ENCODE peak calls at places on chromosomes 7 and 10, in seven cellular contexts. Y is right lobe of liver, X is hepatocyte, S is GM13976, C is epithelial cell of esophagus, W is fibroblast of lung, A is ovary. I is an unnamed sample.
A peak's percentile ranks its signal among the peaks of the same experiment; 100 is the strongest.

GRCh38 chr10:49441488-49442476 is 45.9 kb upstream of the DRGX start:
- DNase-seq in Y (no peak), W (no peak), A (no peak), C (no peak), X (no peak), S (peak; percentile 41), I (no peak)

GRCh38 chr10:90326498-90327267 is 531.2 kb downstream of the HTR7 start:
- DNase-seq in C (peak; percentile 53), Y (no peak), W (peak; percentile 72), X (no peak), A (no peak), S (no peak), I (peak; percentile 49)

GRCh38 chr7:42739591-42739990 is 172.3 kb downstream of the C7orf25 start:
- DNase-seq in Y (no peak), C (no peak), X (no peak), W (no peak), A (no peak), S (no peak), I (no peak)

GRCh38 chr7:51101111-51101757 is 215.4 kb downstream of the COBL start:
- DNase-seq in Y (no peak), X (no peak), A (no peak), W (no peak), C (no peak), S (no peak), I (no peak)

GRCh38 chr10:70558871-70559810 is 43.4 kb downstream of the PRF1 start:
- DNase-seq in A (peak; percentile 70), C (peak; percentile 53), W (peak; percentile 57), X (peak; percentile 75), S (peak; percentile 80), Y (peak; percentile 37), I (peak; percentile 66)

GRCh38 chr10:91137822-91138221 is 82.6 kb upstream of the PCGF5 start:
- DNase-seq in C (no peak), A (no peak), X (no peak), S (no peak), W (no peak), Y (peak; percentile 19), I (no peak)

GRCh38 chr7:2633538-2634264 is 1.9 kb downstream of the TTYH3 start:
- DNase-seq in Y (no peak), X (peak; percentile 85), A (peak; percentile 68), W (peak; percentile 87), S (no peak), C (peak; percentile 83), I (peak; percentile 83)

GRCh38 chr7:98168181-98168903 is 42.9 kb upstream of the BHLHA15 start:
- DNase-seq in A (peak; percentile 51), X (peak; percentile 88), S (peak; percentile 86), W (peak; percentile 72), Y (peak; percentile 50), C (peak; percentile 90), I (peak; percentile 82)

GRCh38 chr7:16739863-16740622 is 13.5 kb upstream of the TSPAN13 start:
- DNase-seq in X (peak; percentile 83), C (peak; percentile 97), A (peak; percentile 46), Y (no peak), W (peak; percentile 97), S (no peak), I (peak; percentile 89)

GRCh38 chr10:10777723-10778122 is 239.9 kb upstream of the CELF2 start:
- DNase-seq in S (no peak), A (no peak), X (no peak), Y (no peak), W (no peak), C (no peak), I (no peak)

GRCh38 chr7:127251458-127252379 is 1.0 kb downstream of the GRM8 start:
- DNase-seq in S (peak; percentile 66), C (no peak), Y (peak; percentile 62), W (no peak), A (no peak), X (peak; percentile 21), I (no peak)

GRCh38 chr10:5976689-5977470 is 463 bp downstream of the IL15RA start:
- DNase-seq in A (peak; percentile 69), X (peak; percentile 34), S (peak; percentile 55), Y (peak; percentile 64), W (peak; percentile 60), C (peak; percentile 43), I (peak; percentile 48)

GRCh38 chr7:15967551-15967950 is 281.1 kb upstream of the MEOX2 start:
- DNase-seq in C (no peak), A (no peak), S (no peak), W (no peak), Y (no peak), X (no peak), I (no peak)

GRCh38 chr7:84245831-84246230 is 51.2 kb upstream of the SEMA3A start:
- DNase-seq in X (no peak), C (peak; percentile 36), W (no peak), Y (no peak), A (no peak), S (no peak), I (no peak)

GRCh38 chr10:123381271-123381670 is 227.1 kb downstream of the BUB3 start:
- DNase-seq in A (no peak), Y (no peak), X (no peak), C (peak; percentile 28), W (no peak), S (no peak), I (peak; percentile 55)

GRCh38 chr10:119208553-119208940 is 1.2 kb downstream of the GRK5 start:
- DNase-seq in C (peak; percentile 36), S (no peak), A (no peak), Y (no peak), W (no peak), X (no peak), I (no peak)

GRCh38 chr10:116553378-116553980 is 7.7 kb downstream of the PNLIP start:
- DNase-seq in Y (no peak), W (no peak), X (no peak), A (no peak), S (no peak), C (peak; percentile 7), I (peak; percentile 47)

GRCh38 chr7:143352506-143353130 is 9.9 kb downstream of the FAM131B start:
- DNase-seq in A (no peak), X (no peak), S (no peak), Y (no peak), W (no peak), C (no peak), I (no peak)

GRCh38 chr7:78099715-78100477 is 301.3 kb downstream of the PHTF2 start:
- DNase-seq in A (no peak), C (peak; percentile 69), W (peak; percentile 4), Y (no peak), S (no peak), X (no peak), I (no peak)

GRCh38 chr10:119349937-119350513 is 142.7 kb downstream of the GRK5 start:
- DNase-seq in C (no peak), S (no peak), Y (no peak), A (peak; percentile 49), W (no peak), X (no peak), I (no peak)

GRCh38 chr10:77539147-77539935 is 98.3 kb downstream of the KCNMA1 start:
- DNase-seq in S (no peak), C (peak; percentile 69), X (no peak), W (no peak), A (no peak), Y (no peak), I (no peak)

GRCh38 chr7:134773164-134773563 is 6.3 kb upstream of the CALD1 start:
- DNase-seq in C (no peak), A (no peak), X (no peak), S (no peak), Y (no peak), W (no peak), I (no peak)

GRCh38 chr10:80472234-80473095 is 18.4 kb downstream of the TSPAN14 start:
- DNase-seq in S (peak; percentile 79), Y (no peak), C (peak; percentile 96), X (no peak), A (no peak), W (peak; percentile 88), I (peak; percentile 93)
- TF ChIP-seq CTCF in S (no peak), Y (no peak), C (no peak), X (no peak), A (no peak), W (no peak), I (no peak)

GRCh38 chr7:19448091-19448490 is 260.7 kb downstream of the POLR1F start:
- DNase-seq in X (no peak), A (no peak), Y (no peak), C (no peak), W (no peak), S (no peak), I (no peak)

GRCh38 chr7:19442016-19442785 is 266.6 kb downstream of the POLR1F start:
- DNase-seq in Y (no peak), S (peak; percentile 8), C (peak; percentile 63), X (peak; percentile 60), A (no peak), W (peak; percentile 76), I (peak; percentile 67)
- TF ChIP-seq CTCF in Y (no peak), S (peak; percentile 19), C (peak; percentile 71), X (peak; percentile 49), A (no peak), W (peak; percentile 70), I (peak; percentile 46)

DNA sequence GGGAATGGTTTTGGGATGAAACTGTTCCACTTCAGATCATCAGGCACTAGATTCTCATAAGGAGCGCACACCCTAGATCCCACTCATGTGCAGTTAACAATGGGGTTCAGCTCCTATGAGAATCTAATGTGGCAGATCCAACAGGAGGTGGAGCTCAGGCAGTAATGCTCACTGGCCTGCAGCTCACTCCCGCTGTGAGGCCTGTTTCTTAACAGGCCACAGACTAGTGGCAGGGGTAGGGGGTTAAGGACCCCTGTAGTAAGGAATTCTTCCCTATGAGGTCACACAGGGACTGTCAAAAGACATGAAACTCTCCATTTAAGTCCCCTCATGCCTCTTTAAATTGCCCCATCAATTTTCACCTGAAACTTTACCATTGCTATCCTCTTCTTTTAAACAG is 8.0 kb downstream of the HGF start:
- DNase-seq in W (no peak), Y (no peak), A (no peak), S (no peak), X (no peak), C (no peak), I (no peak)
- TF ChIP-seq CTCF in W (no peak), Y (no peak), A (no peak), S (no peak), X (no peak), C (no peak), I (no peak)

GRCh38 chr10:88730864-88731263 is 24.8 kb downstream of the LIPK start:
- DNase-seq in A (no peak), S (no peak), X (no peak), W (no peak), Y (no peak), C (no peak), I (no peak)

GRCh38 chr10:88728107-88728763 is 22.2 kb downstream of the LIPK start:
- DNase-seq in A (no peak), S (peak; percentile 33), W (no peak), X (peak; percentile 7), C (peak; percentile 22), Y (peak; percentile 32), I (peak; percentile 1)

GRCh38 chr10:88735661-88736060 is 24.2 kb upstream of the LIPN start:
- DNase-seq in X (no peak), A (no peak), S (no peak), C (peak; percentile 62), W (no peak), Y (no peak), I (peak; percentile 1)

GRCh38 chr10:88731296-88731695 is 25.2 kb downstream of the LIPK start:
- DNase-seq in Y (no peak), W (no peak), S (no peak), X (peak; percentile 24), A (no peak), C (peak; percentile 42), I (peak; percentile 9)

DNA sequence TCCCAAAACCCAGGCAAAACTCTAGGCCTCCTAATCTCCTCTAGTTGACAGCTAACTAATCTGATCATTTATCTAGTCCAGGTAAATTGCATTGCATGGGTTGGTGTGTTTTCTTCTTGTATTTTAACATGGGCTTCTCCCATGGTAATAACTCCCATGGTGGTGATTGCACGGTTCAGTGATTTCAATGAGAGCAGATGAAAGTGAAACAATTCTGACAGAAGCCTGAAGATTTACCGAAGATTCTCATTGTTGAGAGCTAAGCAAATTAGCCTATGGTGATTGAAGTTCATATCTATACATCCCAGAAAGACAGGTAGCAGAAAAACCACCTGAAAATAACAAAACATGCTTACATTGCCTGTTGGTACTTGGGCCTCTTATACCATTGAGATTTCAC is 26.6 kb upstream of the LIPN start:
- DNase-seq in X (no peak), W (no peak), C (no peak), S (peak; percentile 40), A (no peak), Y (no peak), I (no peak)
- TF ChIP-seq CTCF in X (no peak), W (no peak), C (no peak), S (no peak), A (no peak), Y (no peak), I (no peak)